ENCODE peak calls at places on chromosomes 3 and 15, in four cellular contexts. E is Panc1, O is K562, D is heart left ventricle. R is an unnamed sample. For H3K4me1, the result is how much of the 10 kb centered on the place peaks cover.

GRCh38 chr3:30492581-30493192 is 113.7 kb upstream of the TGFBR2 start:
- DNase-seq in O (no peak), D (no peak), E (no peak), R (no peak)

GRCh38 chr3:177385831-177386301 is 188.6 kb upstream of the TBL1XR1 start:
- DNase-seq in E (no peak), O (no peak), D (no peak), R (no peak)

GRCh38 chr15:74857082-74857655 is 14.2 kb upstream of the ULK3 start:
- DNase-seq in D (no peak), O (no peak), E (no peak), R (peak)

GRCh38 chr3:59979542-59979941 is 929.7 kb upstream of the CFAP20DC start:
- DNase-seq in D (no peak), E (no peak), O (no peak), R (no peak)

GRCh38 chr15:35696767-35697231 is 150.8 kb upstream of the DPH6 start:
- DNase-seq in O (peak), E (no peak), D (no peak), R (no peak)

GRCh38 chr3:94303897-94304296 is 241.0 kb downstream of the NSUN3 start:
- DNase-seq in D (peak), E (no peak), O (no peak), R (no peak)

GRCh38 chr3:159928692-159929091 is 59.9 kb upstream of the IL12A start:
- DNase-seq in E (peak), D (no peak), O (no peak), R (no peak)

GRCh38 chr3:171456765-171457164 is 3.4 kb downstream of the TNIK start:
- DNase-seq in E (no peak), O (no peak), D (no peak), R (no peak)

GRCh38 chr15:69463182-69463756 is 10.7 kb downstream of the RPLP1 start:
- DNase-seq in E (no peak), D (no peak), O (peak), R (no peak)

GRCh38 chr3:33787328-33788009 is 11.0 kb upstream of the PDCD6IP start:
- DNase-seq in E (peak), D (peak), O (peak), R (peak)

GRCh38 chr3:155948476-155948875 is 78.0 kb downstream of the GMPS start:
- DNase-seq in D (no peak), O (no peak), E (no peak), R (no peak)

GRCh38 chr15:40006646-40007045 is 32.3 kb downstream of the SRP14 start:
- DNase-seq in D (no peak), E (no peak), O (no peak), R (no peak)

GRCh38 chr3:172181936-172182708 is 142.7 kb downstream of the FNDC3B start:
- DNase-seq in O (no peak), D (no peak), E (no peak), R (no peak)

GRCh38 chr3:183584914-183585280 is 29.4 kb upstream of the KLHL6 start:
- DNase-seq in D (no peak), E (no peak), O (no peak), R (no peak)

GRCh38 chr3:183583331-183584245 is 28.1 kb upstream of the KLHL6 start:
- DNase-seq in D (no peak), E (no peak), O (no peak), R (no peak)

GRCh38 chr3:183584246-183584913 is 28.9 kb upstream of the KLHL6 start:
- DNase-seq in O (no peak), E (no peak), D (peak), R (peak)

GRCh38 chr3:183587337-183587736 is 31.8 kb upstream of the KLHL6 start:
- DNase-seq in D (no peak), O (no peak), E (no peak), R (no peak)

GRCh38 chr3:183586477-183586876 is 31.0 kb upstream of the KLHL6 start:
- DNase-seq in O (no peak), E (no peak), D (no peak), R (no peak)
- H3K4me1 ChIP-seq in O (under half), E (under half), D (under half), R (under half)

GRCh38 chr3:16476636-16477035 is 36.9 kb downstream of the RFTN1 start:
- DNase-seq in O (no peak), D (no peak), E (no peak), R (no peak)
- H3K4me1 ChIP-seq in O (under half), D (under half), E (under half), R (under half)

GRCh38 chr3:38164136-38164965 is 986 bp upstream of the OXSR1 start:
- DNase-seq in E (no peak), D (no peak), O (no peak), R (no peak)

GRCh38 chr3:38164966-38165721 is at the start of gene OXSR1:
- DNase-seq in D (peak), O (peak), E (peak), R (peak)

GRCh38 chr3:38163117-38163870 is 2.0 kb upstream of the OXSR1 start:
- DNase-seq in O (peak), E (no peak), D (no peak), R (no peak)

GRCh38 chr3:38168151-38168987 is 3.0 kb downstream of the OXSR1 start:
- DNase-seq in D (no peak), E (no peak), O (no peak), R (no peak)

DNA sequence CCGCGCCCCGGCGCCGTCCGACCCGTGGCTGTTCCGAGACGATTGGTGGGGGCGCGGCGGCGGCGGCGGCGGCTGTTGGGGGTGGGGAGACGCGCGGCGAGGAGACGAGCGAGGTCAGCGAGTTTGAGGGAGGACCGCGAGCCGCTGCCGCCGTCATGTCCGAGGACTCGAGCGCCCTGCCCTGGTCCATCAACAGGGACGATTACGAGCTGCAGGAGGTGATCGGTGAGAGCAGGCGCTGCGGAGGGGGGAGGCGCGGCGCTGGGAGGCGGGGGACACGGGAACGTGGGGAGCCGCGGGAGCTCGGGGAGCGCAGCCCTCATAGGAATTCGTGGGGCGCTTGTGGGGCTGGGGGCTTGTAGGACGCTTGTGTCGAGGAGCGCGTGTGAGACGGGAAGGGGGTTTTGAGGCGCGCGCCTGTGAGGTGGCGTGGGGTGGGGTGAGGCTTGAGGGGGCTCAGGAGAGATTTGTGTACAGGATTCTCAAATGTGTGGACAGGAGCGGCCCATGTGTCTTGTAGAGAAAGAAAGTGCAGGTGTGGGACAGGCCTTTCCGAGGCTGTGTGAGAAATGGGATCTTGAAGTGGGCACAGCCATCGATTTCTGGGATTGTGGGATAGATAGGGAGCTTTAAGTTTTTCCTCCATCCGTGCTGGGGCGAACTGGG is 518 bp downstream of the OXSR1 start:
- DNase-seq in D (no peak), O (peak), E (no peak), R (no peak)
- H3K4me1 ChIP-seq in D (under half), O (under half), E (under half), R (under half)

DNA sequence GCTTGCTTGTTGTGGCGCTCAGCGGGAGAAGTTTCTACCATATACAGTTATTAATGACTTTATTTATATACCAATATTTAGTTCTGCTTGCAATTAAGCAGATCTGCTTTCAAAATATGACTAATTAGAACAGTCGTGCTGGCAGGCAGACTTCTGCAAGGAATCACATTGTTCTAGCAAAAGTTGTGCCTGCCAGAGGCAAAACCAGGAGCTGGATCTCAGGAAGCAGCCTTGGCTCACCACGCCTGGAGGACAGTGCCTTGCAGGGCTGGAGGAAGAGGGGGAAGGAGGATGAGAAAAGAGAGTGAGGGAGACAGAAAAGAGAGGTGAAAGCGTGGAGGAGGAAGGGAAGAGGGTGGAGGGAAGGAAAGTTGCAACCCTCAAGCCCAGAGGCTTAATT is 160.3 kb downstream of the NUP210 start:
- DNase-seq in O (no peak), E (no peak), D (no peak), R (no peak)
- H3K4me1 ChIP-seq in O (under half), E (under half), D (under half), R (under half)

DNA sequence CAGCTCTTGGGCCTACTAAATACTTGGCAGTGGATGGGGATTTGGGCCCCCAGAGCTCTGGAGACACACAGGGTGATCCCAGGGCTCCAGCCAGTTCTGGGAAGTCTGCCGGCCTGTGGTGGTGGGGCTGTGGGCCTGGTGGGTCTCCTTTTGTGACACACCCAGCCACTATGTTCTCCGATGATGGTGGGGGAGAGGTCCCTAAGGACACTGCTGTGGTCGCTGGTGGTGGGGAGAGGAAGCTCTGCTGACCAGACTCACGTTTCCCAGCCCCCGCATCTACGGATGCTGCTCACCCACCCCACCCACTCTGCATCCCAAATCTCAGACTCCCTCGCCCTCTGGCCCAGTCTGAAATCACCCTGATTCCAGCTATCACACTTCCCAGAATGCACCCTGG is 396 bp downstream of the PLA2G4D start:
- DNase-seq in D (no peak), O (no peak), E (no peak), R (no peak)
- H3K4me1 ChIP-seq in D (under half), O (under half), E (under half), R (under half)

GRCh38 chr3:186946756-186947375 is 16.5 kb downstream of the ST6GAL1 start:
- DNase-seq in O (no peak), D (no peak), E (no peak), R (no peak)

GRCh38 chr3:186942168-186942567 is 11.8 kb downstream of the ST6GAL1 start:
- DNase-seq in D (no peak), O (no peak), E (no peak), R (no peak)

GRCh38 chr3:186949281-186949982 is 19.1 kb downstream of the ST6GAL1 start:
- DNase-seq in D (peak), O (peak), E (no peak), R (no peak)

GRCh38 chr3:186940965-186941364 is 10.6 kb downstream of the ST6GAL1 start:
- DNase-seq in D (peak), O (no peak), E (no peak), R (no peak)

GRCh38 chr3:186945255-186945823 is 15.0 kb downstream of the ST6GAL1 start:
- DNase-seq in O (no peak), D (no peak), E (no peak), R (no peak)
- H3K4me1 ChIP-seq in O (under half), D (under half), E (under half), R (under half)

GRCh38 chr3:190089711-190090110 is 31.0 kb downstream of the P3H2 start:
- DNase-seq in D (no peak), E (no peak), O (no peak), R (no peak)

GRCh38 chr3:190096345-190096744 is 24.4 kb downstream of the P3H2 start:
- DNase-seq in D (no peak), O (no peak), E (no peak), R (no peak)

GRCh38 chr3:190088890-190089289 is 31.8 kb downstream of the P3H2 start:
- DNase-seq in O (no peak), E (no peak), D (no peak), R (no peak)

GRCh38 chr3:190094201-190094718 is 26.4 kb downstream of the P3H2 start:
- DNase-seq in E (no peak), O (no peak), D (no peak), R (no peak)

DNA sequence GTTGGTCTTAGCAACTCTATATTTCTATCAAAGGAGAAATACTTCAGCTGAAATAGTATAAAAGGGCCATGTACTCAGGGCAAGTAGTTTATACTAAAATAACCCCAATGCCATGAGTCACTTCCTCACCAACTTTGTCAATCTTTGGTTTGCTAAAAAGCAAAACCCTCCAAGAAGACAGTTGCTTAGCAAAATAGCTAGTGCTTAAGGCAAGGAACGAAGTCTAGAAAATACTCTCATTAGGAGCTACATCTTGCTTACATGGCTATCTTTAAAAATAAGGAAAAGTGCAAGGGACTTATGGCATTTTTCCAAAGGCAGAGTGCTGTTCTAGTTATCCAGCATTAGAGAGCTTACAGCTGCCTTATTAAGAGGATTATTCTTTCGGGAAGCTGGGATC is 28.4 kb downstream of the P3H2 start:
- DNase-seq in D (no peak), O (no peak), E (no peak), R (no peak)
- H3K4me1 ChIP-seq in D (under half), O (under half), E (under half), R (under half)

GRCh38 chr3:46104706-46105105 is 77.4 kb upstream of the XCR1 start:
- DNase-seq in E (no peak), O (no peak), D (no peak), R (no peak)
- H3K4me1 ChIP-seq in E (under half), O (under half), D (under half), R (under half)

DNA sequence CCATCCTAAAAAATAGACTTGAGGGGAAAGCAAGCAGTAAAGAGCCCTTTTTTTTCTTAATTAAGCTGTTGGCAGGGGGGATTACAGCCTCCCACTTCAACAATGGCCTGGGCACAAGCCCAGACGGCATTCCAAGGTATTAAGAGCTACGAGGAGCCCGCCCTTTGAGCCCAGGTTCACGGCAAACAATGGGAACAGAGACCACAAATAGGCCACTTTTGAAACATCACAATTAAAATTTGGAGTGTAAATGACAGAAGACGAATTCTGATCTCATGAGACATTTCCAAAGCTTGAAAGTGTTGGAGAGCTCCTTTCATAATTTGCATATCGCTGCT is 8.9 kb downstream of the CHSY1 start:
- DNase-seq in E (no peak), D (no peak), O (no peak), R (no peak)
- H3K4me1 ChIP-seq in E (half or more), D (under half), O (under half), R (under half)

R was measured in SK-N-SH.